ENCODE peak calls at places on chromosomes 16 and 17, in nine cellular contexts. L is mucosa of descending colon; U is stimulated activated CD4-positive, alpha-beta T cell treated with anti-CD3 and anti-CD28 coated beads, Interleukin-2, amount 100 ng/mL, for 48 hours; Z is posterior cingulate gyrus; A is activated T-helper 1 cell treated with anti-CD3 and anti-CD28 coated beads, Interleukin-12 subunit alpha, Interleukin-12 subunit beta, Interleukin-2, Interleukin-4 antibody, amounts not matched to agents 30 ng/mL and 10 ng/mL and 1 ng/mL, durations not matched to agents 14 hours and 24 hours and 36 hours; C is OCI-LY7; I is astrocyte of the cerebellum; H is heart right ventricle; Y is NCI-H774. W is an unnamed sample.

GRCh38 chr17:81566461-81567126 is 14.4 kb upstream of the FAAP100 start:
- DNase-seq in A (no peak), C (no peak), L (peak), Z (peak), I (peak), U (no peak), Y (peak), H (peak), W (no peak)

GRCh38 chr16:87410958-87411357 is 18.8 kb downstream of the MAP1LC3B start:
- DNase-seq in Z (no peak), A (no peak), L (no peak), I (no peak), H (no peak), Y (no peak), C (no peak), U (no peak), W (no peak)

GRCh38 chr16:4015275-4015990 is 100.8 kb downstream of the ADCY9 start:
- DNase-seq in I (no peak), L (peak), Z (no peak), U (no peak), A (no peak), Y (no peak), H (no peak), C (no peak), W (no peak)

GRCh38 chr17:56112086-56112485 is 41.2 kb upstream of the ANKFN1 start:
- DNase-seq in Z (no peak), Y (no peak), L (no peak), H (no peak), C (no peak), U (no peak), A (no peak), I (peak), W (no peak)

GRCh38 chr16:4624827-4625616 is 396 bp downstream of the MGRN1 start:
- DNase-seq in L (peak), A (peak), Y (no peak), H (peak), C (peak), Z (peak), I (no peak), U (peak), W (peak)

GRCh38 chr16:85550422-85551318 is 62.5 kb upstream of the GSE1 start:
- DNase-seq in I (no peak), L (no peak), Z (no peak), A (no peak), H (no peak), U (no peak), Y (no peak), C (no peak), W (no peak)

GRCh38 chr16:75113046-75113491 is 3.5 kb downstream of the LDHD start:
- DNase-seq in L (no peak), Z (no peak), I (no peak), H (no peak), C (no peak), U (no peak), Y (no peak), A (no peak), W (no peak)

GRCh38 chr17:968812-969766 is 10.5 kb downstream of the NXN start:
- DNase-seq in Y (no peak), U (no peak), A (no peak), Z (no peak), C (no peak), H (no peak), L (peak), I (no peak), W (no peak)

GRCh38 chr17:57574040-57574513 is 171.0 kb downstream of the CCDC182 start:
- DNase-seq in Z (peak), Y (no peak), H (peak), I (no peak), C (no peak), U (no peak), L (no peak), A (no peak), W (no peak)

GRCh38 chr17:75273968-75274708 is 3.1 kb upstream of the MIF4GD start:
- DNase-seq in Y (no peak), A (no peak), U (no peak), H (no peak), L (no peak), I (no peak), C (no peak), Z (no peak), W (no peak)

GRCh38 chr16:14564881-14565687 is 65.0 kb downstream of the PARN start:
- DNase-seq in Y (peak), C (no peak), H (no peak), I (peak), L (no peak), Z (no peak), A (no peak), U (no peak), W (no peak)

GRCh38 chr16:54928016-54928356 is 2.7 kb upstream of the IRX5 start:
- DNase-seq in Y (no peak), Z (no peak), H (no peak), I (no peak), A (no peak), U (no peak), C (peak), L (no peak), W (no peak)

GRCh38 chr16:66364117-66364958 is 2.2 kb upstream of the CDH5 start:
- DNase-seq in H (peak), I (peak), C (no peak), A (no peak), Y (no peak), L (peak), Z (no peak), U (no peak), W (no peak)

GRCh38 chr16:17277981-17278381 is 192.8 kb downstream of the XYLT1 start:
- DNase-seq in C (peak), I (no peak), U (no peak), Z (peak), Y (no peak), A (no peak), L (peak), H (peak), W (no peak)

GRCh38 chr17:61723183-61723582 is 132.2 kb upstream of the NACA2 start:
- DNase-seq in I (no peak), Y (no peak), U (no peak), H (no peak), L (no peak), Z (no peak), A (no peak), C (no peak), W (no peak)

GRCh38 chr16:23362460-23363317 is 60.6 kb downstream of the SCNN1B start:
- DNase-seq in Y (peak), H (peak), A (no peak), Z (no peak), C (no peak), U (no peak), I (no peak), L (peak), W (no peak)

GRCh38 chr16:58121132-58121531 is 8.0 kb downstream of the CFAP20 start:
- DNase-seq in I (no peak), U (no peak), H (no peak), C (no peak), Y (no peak), A (no peak), Z (no peak), L (peak), W (no peak)

GRCh38 chr17:42744283-42744805 is 496 bp downstream of the EZH1 start:
- DNase-seq in C (peak), H (peak), L (peak), Y (peak), I (no peak), A (peak), U (peak), Z (peak), W (no peak)

GRCh38 chr17:6327007-6327406 is 107.9 kb downstream of the AIPL1 start:
- DNase-seq in Y (no peak), L (no peak), I (no peak), U (no peak), C (peak), Z (no peak), A (no peak), H (peak), W (no peak)

GRCh38 chr17:75654176-75654575 is 12.8 kb downstream of the RECQL5 start:
- DNase-seq in H (no peak), A (no peak), C (no peak), I (no peak), Y (no peak), Z (peak), U (no peak), L (no peak), W (no peak)

GRCh38 chr17:19652595-19652994 is 4.0 kb downstream of the ALDH3A2 start:
- DNase-seq in Z (no peak), I (no peak), Y (no peak), A (no peak), L (no peak), H (no peak), U (no peak), C (no peak), W (no peak)

GRCh38 chr16:58421529-58421928 is 29.3 kb downstream of the GINS3 start:
- DNase-seq in C (no peak), L (no peak), I (peak), U (no peak), Y (no peak), Z (no peak), A (no peak), H (peak), W (no peak)

GRCh38 chr16:89115216-89115949 is 21.7 kb downstream of the ACSF3 start:
- DNase-seq in Y (no peak), L (peak), H (peak), Z (peak), U (peak), A (peak), I (no peak), C (peak), W (peak)

GRCh38 chr16:84252214-84252613 is 12.4 kb upstream of the KCNG4 start:
- DNase-seq in I (no peak), H (no peak), U (no peak), A (no peak), Z (no peak), Y (no peak), L (no peak), C (no peak), W (no peak)

GRCh38 chr17:49995055-49995738 is at the start of gene DLX3:
- DNase-seq in Y (peak), L (peak), I (peak), A (no peak), Z (peak), C (no peak), H (peak), U (no peak), W (no peak)

GRCh38 chr17:4090898-4091297 is 51.9 kb downstream of the ZZEF1 start:
- DNase-seq in L (no peak), H (no peak), Y (no peak), I (no peak), A (no peak), U (no peak), Z (no peak), C (no peak), W (no peak)

GRCh38 chr16:27561216-27561615 is 11.3 kb downstream of the KATNIP start:
- DNase-seq in H (no peak), C (no peak), A (no peak), I (no peak), U (no peak), Z (no peak), L (no peak), Y (no peak), W (no peak)

GRCh38 chr17:74008196-74008595 is 195.3 kb upstream of the RPL38 start:
- DNase-seq in Y (peak), U (peak), Z (no peak), L (no peak), H (no peak), A (no peak), C (peak), I (no peak), W (no peak)

GRCh38 chr16:23700509-23700908 is 12.5 kb downstream of the ERN2 start:
- DNase-seq in H (no peak), U (no peak), L (peak), Y (no peak), Z (no peak), C (no peak), I (no peak), A (no peak), W (no peak)

GRCh38 chr16:48067388-48067787 is 88.4 kb downstream of the ABCC12 start:
- DNase-seq in Z (no peak), L (no peak), H (no peak), C (no peak), Y (no peak), U (no peak), I (no peak), A (no peak), W (no peak)

GRCh38 chr17:41592601-41593305 is 6.1 kb upstream of the KRT14 start:
- DNase-seq in U (no peak), H (no peak), Y (no peak), C (no peak), L (no peak), A (no peak), I (no peak), Z (no peak), W (no peak)

GRCh38 chr16:66588981-66589713 is 9.9 kb downstream of the CMTM2 start:
- DNase-seq in I (no peak), C (peak), A (peak), H (peak), U (peak), Y (no peak), L (peak), Z (peak), W (peak)

W was measured in stimulated activated effector memory CD8-positive, alpha-beta T cell treated with anti-CD3 and anti-CD28 coated beads, Interleukin-12 subunit alpha, Interleukin-12 subunit beta, amount 100 ng/mL, for 72 hours.